ENCODE peak calls at places on chromosomes 11 and 22, in five cellular contexts. O is right lobe of liver, M is GM13977, Z is psoas muscle, W is A549. H is an unnamed sample.

GRCh38 chr22:48580481-48580970 is 1247.1 kb downstream of the BRD1 start:
- DNase-seq in O (no peak), M (no peak), Z (no peak), W (no peak), H (no peak)

GRCh38 chr11:61972112-61972795 is 4.8 kb upstream of the FTH1 start:
- DNase-seq in O (peak; percentile 37), M (no peak), Z (no peak), W (no peak), H (peak; percentile 89)

GRCh38 chr22:25835348-25835747 is 93.4 kb downstream of the MYO18B start:
- DNase-seq in O (no peak), M (no peak), Z (no peak), W (no peak), H (no peak)

GRCh38 chr11:50169634-50170033 is 137.0 kb downstream of the OR4C45 start:
- DNase-seq in O (no peak), M (no peak), Z (no peak), W (no peak), H (no peak)

GRCh38 chr11:78841451-78842060 is 266.9 kb upstream of the NARS2 start:
- DNase-seq in O (no peak), M (no peak), Z (no peak), W (no peak), H (no peak)

GRCh38 chr11:110755961-110756360 is 43.7 kb upstream of the ARHGAP20 start:
- DNase-seq in O (no peak), M (no peak), Z (no peak), W (no peak), H (no peak)

GRCh38 chr11:119912214-119912613 is 183.2 kb upstream of the NECTIN1 start:
- DNase-seq in O (no peak), M (no peak), Z (no peak), W (no peak), H (no peak)

GRCh38 chr22:24429411-24430365 is 2.3 kb downstream of the ADORA2A start:
- DNase-seq in O (no peak), M (no peak), Z (no peak), W (no peak), H (peak; percentile 27)

GRCh38 chr11:69704508-69705245 is 855 bp upstream of the FGF19 start:
- DNase-seq in O (no peak), M (peak; percentile 70), Z (no peak), W (peak; percentile 60), H (no peak)

GRCh38 chr11:76609736-76610370 is 60.7 kb downstream of the LRRC32 start:
- DNase-seq in O (no peak), M (no peak), Z (no peak), W (no peak), H (peak; percentile 36)

GRCh38 chr22:37454857-37455686 is 27.8 kb upstream of the ELFN2 start:
- DNase-seq in O (no peak), M (no peak), Z (no peak), W (peak; percentile 55), H (peak; percentile 94)

GRCh38 chr11:73195191-73196007 is 22.7 kb upstream of the P2RY2 start:
- DNase-seq in O (peak; percentile 31), M (no peak), Z (no peak), W (peak; percentile 64), H (no peak)
- TF ChIP-seq CTCF in O (no peak), M (no peak), Z (no peak), W (no peak), H (no peak)

GRCh38 chr22:31995046-31995445 is 48.0 kb upstream of the SLC5A1 start:
- DNase-seq in O (no peak), M (no peak), Z (no peak), W (no peak), H (no peak)
- TF ChIP-seq CTCF in O (no peak), M (no peak), Z (no peak), W (no peak), H (peak; percentile 18)

DNA sequence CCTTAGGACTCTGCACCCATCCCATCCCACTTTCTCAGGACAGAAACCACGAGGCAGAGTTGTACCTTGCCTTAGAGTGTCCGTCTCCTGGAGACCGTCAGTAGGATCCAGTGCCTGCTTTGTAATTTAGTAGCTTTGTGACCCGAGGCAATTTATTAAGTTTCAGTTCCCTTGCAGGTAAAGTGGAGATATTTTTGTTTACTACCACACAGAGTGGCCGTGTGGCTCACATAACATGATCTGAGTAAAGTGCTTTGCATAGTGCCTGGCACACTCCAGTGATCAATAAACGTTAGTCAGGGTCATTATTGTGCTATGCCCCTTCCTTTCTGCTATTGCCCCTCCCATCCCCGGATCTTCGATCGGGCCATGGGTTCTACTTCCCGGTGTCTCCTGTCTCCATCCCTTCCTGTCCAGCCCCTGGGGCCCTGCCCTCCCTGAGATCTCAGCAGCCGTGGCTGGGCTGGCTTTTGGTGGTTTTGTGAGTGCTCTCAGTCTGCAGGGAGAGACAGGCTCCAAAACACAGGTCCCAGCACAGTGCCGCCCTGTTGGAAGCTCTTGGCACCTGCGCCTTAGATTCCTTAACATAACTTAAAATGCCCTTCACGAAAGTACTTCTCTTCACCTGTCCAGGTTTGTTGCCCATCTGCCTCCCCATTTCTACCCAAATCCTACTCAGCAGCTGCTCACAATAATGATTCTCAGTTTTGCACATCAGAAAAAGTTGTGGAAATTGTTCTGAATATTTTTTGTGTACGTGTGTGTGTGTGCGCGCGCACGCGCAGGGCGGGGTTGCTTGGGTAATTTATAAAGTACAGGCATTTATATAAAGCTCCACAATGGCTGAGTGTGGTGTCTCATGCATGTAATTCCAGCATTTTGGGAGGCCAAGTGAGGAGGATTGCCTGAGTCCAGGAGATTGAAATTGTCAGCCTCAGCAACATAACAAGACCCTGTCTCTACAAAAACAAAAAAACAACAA is 753.7 kb downstream of the NTM start:
- DNase-seq in O (no peak), M (no peak), Z (no peak), W (no peak), H (no peak)
- TF ChIP-seq CTCF in O (no peak), M (no peak), Z (no peak), W (no peak), H (no peak)

GRCh38 chr11:60130496-60130895 is 42.0 kb downstream of the MS4A2 start:
- DNase-seq in O (no peak), M (peak; percentile 41), Z (no peak), W (peak; percentile 24), H (no peak)
- TF ChIP-seq CTCF in O (peak; percentile 49), M (peak; percentile 50), Z (no peak), W (peak; percentile 38), H (no peak)

GRCh38 chr11:125525303-125525702 is 29.2 kb upstream of the FEZ1 start:
- DNase-seq in O (no peak), M (no peak), Z (no peak), W (no peak), H (no peak)
- TF ChIP-seq CTCF in O (no peak), M (no peak), Z (no peak), W (no peak), H (no peak)

GRCh38 chr11:121762820-121763219 is 310.1 kb upstream of the SORL1-AS1 start:
- DNase-seq in O (no peak), M (no peak), Z (no peak), W (no peak), H (peak; percentile 42)
- TF ChIP-seq CTCF in O (no peak), M (no peak), Z (no peak), W (no peak), H (no peak)

DNA sequence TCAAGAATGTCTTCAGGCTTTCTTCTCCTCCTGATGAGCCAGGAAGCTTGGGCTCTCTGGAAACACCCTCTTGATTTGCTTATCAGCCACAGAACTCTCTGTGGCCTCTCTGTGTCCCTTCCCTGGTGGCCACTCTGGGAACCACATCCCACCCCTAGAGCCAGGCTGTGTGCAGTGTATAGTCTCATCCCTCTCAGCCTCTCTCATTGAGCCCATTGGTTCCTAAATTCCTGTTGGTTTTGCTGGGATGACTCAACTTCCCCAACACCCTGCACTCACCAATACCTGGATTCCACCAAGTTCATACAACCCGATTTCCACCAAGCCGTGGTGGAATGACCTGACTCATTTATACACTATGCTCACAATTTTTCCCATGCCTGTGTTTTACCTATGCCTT is 5.2 kb downstream of the IRAG1 start:
- DNase-seq in O (no peak), M (no peak), Z (no peak), W (peak; percentile 18), H (peak; percentile 72)
- TF ChIP-seq CTCF in O (no peak), M (no peak), Z (no peak), W (no peak), H (peak; percentile 39)

GRCh38 chr11:75270896-75271415 is 30.4 kb downstream of the TPBGL start:
- DNase-seq in O (peak; percentile 25), M (peak; percentile 50), Z (no peak), W (peak; percentile 47), H (no peak)
- TF ChIP-seq CTCF in O (peak; percentile 30), M (peak; percentile 47), Z (no peak), W (peak; percentile 56), H (peak; percentile 38)

GRCh38 chr11:32374261-32374711 is 61.1 kb downstream of the WT1 start:
- DNase-seq in O (no peak), M (peak; percentile 72), Z (no peak), W (peak; percentile 41), H (no peak)
- TF ChIP-seq CTCF in O (peak; percentile 24), M (peak; percentile 65), Z (no peak), W (peak; percentile 49), H (peak; percentile 24)

GRCh38 chr11:64344160-64344559 is 4.2 kb downstream of the CCDC88B start:
- DNase-seq in O (no peak), M (no peak), Z (no peak), W (no peak), H (no peak)
- TF ChIP-seq CTCF in O (no peak), M (no peak), Z (no peak), W (no peak), H (no peak)

H was measured in astrocyte.